ENCODE peak calls at places on chromosomes 13 and 19, in six cellular contexts. U, T, J, Q, Y and C are unnamed samples.

GRCh38 chr19:5032101-5032967 is 63.4 kb downstream of the KDM4B start:
- DNase-seq in U (no peak), T (no peak), J (no peak), Q (no peak), Y (no peak), C (no peak)

GRCh38 chr19:7098701-7099596 is 29.4 kb downstream of the ZNF557 start:
- DNase-seq in U (peak; percentile 79), T (peak; percentile 81), J (peak; percentile 85), Q (peak; percentile 90), Y (peak; percentile 95), C (peak; percentile 89)

GRCh38 chr13:81686877-81687276 is 1346.0 kb upstream of the SPRY2 start:
- DNase-seq in U (no peak), T (no peak), J (peak; percentile 80), Q (no peak), Y (no peak), C (peak; percentile 92)

GRCh38 chr19:54473071-54473941 is at the start of gene CDC42EP5:
- DNase-seq in U (no peak), T (no peak), J (no peak), Q (no peak), Y (peak; percentile 48), C (no peak)

GRCh38 chr13:70890289-70890688 is 782.0 kb upstream of the KLHL1 start:
- DNase-seq in U (no peak), T (no peak), J (no peak), Q (no peak), Y (no peak), C (no peak)

GRCh38 chr19:38816131-38816750 is 3.5 kb upstream of the LGALS4 start:
- DNase-seq in U (no peak), T (no peak), J (no peak), Q (no peak), Y (no peak), C (no peak)

GRCh38 chr13:26473571-26474230 is 83.8 kb upstream of the WASF3 start:
- DNase-seq in U (no peak), T (no peak), J (no peak), Q (no peak), Y (no peak), C (peak; percentile 67)

GRCh38 chr19:30168760-30169159 is 203.4 kb upstream of the ZNF536 start:
- DNase-seq in U (no peak), T (no peak), J (no peak), Q (no peak), Y (peak; percentile 10), C (no peak)

GRCh38 chr19:4911786-4912672 is 2.7 kb downstream of the UHRF1 start:
- DNase-seq in U (peak; percentile 53), T (no peak), J (peak; percentile 56), Q (peak; percentile 98), Y (peak; percentile 77), C (peak; percentile 26)

GRCh38 chr13:93559718-93560117 is 333.1 kb downstream of the GPC6 start:
- DNase-seq in U (no peak), T (no peak), J (no peak), Q (peak; percentile 70), Y (no peak), C (peak; percentile 32)

GRCh38 chr13:68808456-68808855 is 1299.2 kb upstream of the ATXN8OS start:
- DNase-seq in U (no peak), T (no peak), J (no peak), Q (no peak), Y (no peak), C (no peak)

GRCh38 chr19:33390120-33390907 is 16.8 kb downstream of the CEBPG start:
- DNase-seq in U (no peak), T (no peak), J (no peak), Q (no peak), Y (peak; percentile 27), C (no peak)

GRCh38 chr19:49469828-49470614 is 4.0 kb upstream of the FLT3LG start:
- DNase-seq in U (no peak), T (peak; percentile 74), J (no peak), Q (no peak), Y (peak; percentile 88), C (no peak)

GRCh38 chr19:29006057-29006735 is 206.8 kb downstream of the UQCRFS1 start:
- DNase-seq in U (no peak), T (no peak), J (no peak), Q (no peak), Y (no peak), C (no peak)

GRCh38 chr19:55694656-55695491 is 19.8 kb downstream of the EPN1 start:
- DNase-seq in U (no peak), T (no peak), J (no peak), Q (no peak), Y (no peak), C (no peak)

GRCh38 chr19:44746946-44747738 is 1.4 kb upstream of the BCL3 start:
- DNase-seq in U (peak; percentile 86), T (peak; percentile 65), J (no peak), Q (peak; percentile 98), Y (peak; percentile 91), C (peak; percentile 46)

GRCh38 chr19:1131718-1132552 is 28.1 kb downstream of the GPX4 start:
- DNase-seq in U (peak; percentile 76), T (peak; percentile 85), J (no peak), Q (peak; percentile 71), Y (peak; percentile 90), C (no peak)

GRCh38 chr13:42116225-42116624 is 67.8 kb downstream of the DGKH start:
- DNase-seq in U (no peak), T (no peak), J (no peak), Q (peak; percentile 75), Y (no peak), C (no peak)

GRCh38 chr19:4453232-4454179 is 4.1 kb downstream of the UBXN6 start:
- DNase-seq in U (no peak), T (peak; percentile 19), J (no peak), Q (no peak), Y (no peak), C (no peak)

GRCh38 chr13:35964764-35965163 is 166.4 kb downstream of the DCLK1 start:
- DNase-seq in U (no peak), T (no peak), J (no peak), Q (no peak), Y (no peak), C (no peak)

GRCh38 chr19:4916292-4917082 is 7.2 kb downstream of the UHRF1 start:
- DNase-seq in U (no peak), T (peak; percentile 69), J (no peak), Q (no peak), Y (peak; percentile 74), C (no peak)

GRCh38 chr19:15015946-15016542 is 33.2 kb upstream of the CASP14 start:
- DNase-seq in U (no peak), T (no peak), J (no peak), Q (peak; percentile 24), Y (no peak), C (no peak)

GRCh38 chr19:48991823-48992570 is 1.1 kb downstream of the GYS1 start:
- DNase-seq in U (no peak), T (no peak), J (no peak), Q (peak; percentile 82), Y (peak; percentile 61), C (no peak)

GRCh38 chr19:19274146-19274545 is 1.0 kb upstream of the TM6SF2 start:
- DNase-seq in U (no peak), T (peak; percentile 13), J (no peak), Q (no peak), Y (no peak), C (no peak)

GRCh38 chr19:46602392-46603194 is 1.5 kb downstream of the CALM3 start:
- DNase-seq in U (no peak), T (no peak), J (no peak), Q (no peak), Y (peak; percentile 24), C (no peak)

GRCh38 chr13:24066405-24067292 is 93.9 kb upstream of the SPATA13 start:
- DNase-seq in U (no peak), T (no peak), J (no peak), Q (no peak), Y (no peak), C (no peak)

GRCh38 chr13:105272660-105273631 is 1262.5 kb downstream of the EFNB2 start:
- DNase-seq in U (no peak), T (no peak), J (no peak), Q (no peak), Y (no peak), C (no peak)

GRCh38 chr13:113588394-113589111 is 4.0 kb downstream of the TFDP1 start:
- DNase-seq in U (no peak), T (no peak), J (no peak), Q (no peak), Y (peak; percentile 13), C (no peak)

GRCh38 chr19:57026476-57026875 is 93.3 kb upstream of the USP29 start:
- DNase-seq in U (no peak), T (no peak), J (no peak), Q (no peak), Y (no peak), C (no peak)

GRCh38 chr13:33745370-33746324 is 72.3 kb upstream of the RFC3 start:
- DNase-seq in U (no peak), T (no peak), J (peak; percentile 89), Q (no peak), Y (no peak), C (peak; percentile 75)

GRCh38 chr19:17703823-17704463 is 15.3 kb upstream of the MAP1S start:
- DNase-seq in U (peak; percentile 55), T (no peak), J (no peak), Q (no peak), Y (peak; percentile 85), C (peak; percentile 4)

GRCh38 chr19:1407662-1408299 is 395 bp downstream of the DAZAP1 start:
- DNase-seq in U (no peak), T (peak; percentile 66), J (no peak), Q (no peak), Y (peak; percentile 72), C (no peak)

GRCh38 chr13:80033286-80033685 is 307.6 kb downstream of the SPRY2 start:
- DNase-seq in U (no peak), T (no peak), J (no peak), Q (no peak), Y (no peak), C (no peak)

GRCh38 chr13:53648673-53649072 is 620.1 kb downstream of the OLFM4 start:
- DNase-seq in U (no peak), T (no peak), J (no peak), Q (no peak), Y (no peak), C (no peak)

GRCh38 chr19:3196064-3196932 is 10.6 kb downstream of the NCLN start:
- DNase-seq in U (no peak), T (no peak), J (no peak), Q (no peak), Y (no peak), C (no peak)

GRCh38 chr19:30562981-30563380 is 190.8 kb downstream of the ZNF536 start:
- DNase-seq in U (no peak), T (no peak), J (no peak), Q (no peak), Y (no peak), C (no peak)

GRCh38 chr19:41936416-41936850 is 8.2 kb upstream of the ERFL start:
- DNase-seq in U (no peak), T (no peak), J (no peak), Q (no peak), Y (no peak), C (no peak)

GRCh38 chr19:19259741-19260140 is 13.4 kb downstream of the TM6SF2 start:
- DNase-seq in U (no peak), T (no peak), J (no peak), Q (peak; percentile 76), Y (no peak), C (no peak)